ENCODE peak calls at places on chromosome 6, in five cellular contexts. One of them, this sample, is unnamed.

GRCh38 chr6:42140051-42140450 is 2.4 kb downstream of the C6orf132 start:
- DNase-seq in T-helper 9 cell: no peak
- DNase-seq in RCC 7860: no peak
- DNase-seq in activated CD4-positive, alpha-beta T cell treated with anti-CD3 and anti-CD28 coated beads for 48 hours: no peak
- DNase-seq in cerebellum: no peak
- DNase-seq in this sample: no peak

GRCh38 chr6:47733879-47734558 is 35.6 kb downstream of the ADGRF4 start:
- DNase-seq in RCC 7860: no peak
- DNase-seq in cerebellum: peak; percentile 7
- DNase-seq in activated CD4-positive, alpha-beta T cell treated with anti-CD3 and anti-CD28 coated beads for 48 hours: no peak
- DNase-seq in T-helper 9 cell: no peak
- DNase-seq in this sample: no peak

GRCh38 chr6:5439749-5440148 is 178.4 kb downstream of the FARS2 start:
- DNase-seq in activated CD4-positive, alpha-beta T cell treated with anti-CD3 and anti-CD28 coated beads for 48 hours: no peak
- DNase-seq in T-helper 9 cell: no peak
- DNase-seq in cerebellum: no peak
- DNase-seq in RCC 7860: no peak
- DNase-seq in this sample: no peak

GRCh38 chr6:10413850-10414765 is 766 bp downstream of the TFAP2A start:
- DNase-seq in cerebellum: no peak
- DNase-seq in RCC 7860: no peak
- DNase-seq in activated CD4-positive, alpha-beta T cell treated with anti-CD3 and anti-CD28 coated beads for 48 hours: no peak
- DNase-seq in T-helper 9 cell: no peak
- DNase-seq in this sample: no peak

GRCh38 chr6:115643762-115644161 is 416.9 kb downstream of the FRK start:
- DNase-seq in cerebellum: no peak
- DNase-seq in activated CD4-positive, alpha-beta T cell treated with anti-CD3 and anti-CD28 coated beads for 48 hours: no peak
- DNase-seq in T-helper 9 cell: no peak
- DNase-seq in RCC 7860: no peak
- DNase-seq in this sample: no peak

GRCh38 chr6:1028744-1029143 is 283.2 kb upstream of the FOXQ1 start:
- DNase-seq in activated CD4-positive, alpha-beta T cell treated with anti-CD3 and anti-CD28 coated beads for 48 hours: no peak
- DNase-seq in RCC 7860: no peak
- DNase-seq in T-helper 9 cell: no peak
- DNase-seq in cerebellum: no peak
- DNase-seq in this sample: no peak

GRCh38 chr6:22830463-22830862 is 261.1 kb downstream of the HDGFL1 start:
- DNase-seq in activated CD4-positive, alpha-beta T cell treated with anti-CD3 and anti-CD28 coated beads for 48 hours: no peak
- DNase-seq in cerebellum: no peak
- DNase-seq in RCC 7860: no peak
- DNase-seq in T-helper 9 cell: no peak
- DNase-seq in this sample: no peak

GRCh38 chr6:45532626-45533258 is 155.0 kb upstream of the SUPT3H start:
- DNase-seq in cerebellum: no peak
- DNase-seq in T-helper 9 cell: no peak
- DNase-seq in RCC 7860: no peak
- DNase-seq in activated CD4-positive, alpha-beta T cell treated with anti-CD3 and anti-CD28 coated beads for 48 hours: no peak
- DNase-seq in this sample: no peak

GRCh38 chr6:85537055-85537494 is 56.6 kb downstream of the SNX14 start:
- DNase-seq in T-helper 9 cell: no peak
- DNase-seq in activated CD4-positive, alpha-beta T cell treated with anti-CD3 and anti-CD28 coated beads for 48 hours: no peak
- DNase-seq in cerebellum: peak; percentile 6
- DNase-seq in RCC 7860: peak; percentile 16
- DNase-seq in this sample: no peak

GRCh38 chr6:119347466-119348307 is 1.9 kb downstream of the MAN1A1 start:
- DNase-seq in RCC 7860: peak; percentile 26
- DNase-seq in cerebellum: peak; percentile 15
- DNase-seq in activated CD4-positive, alpha-beta T cell treated with anti-CD3 and anti-CD28 coated beads for 48 hours: peak; percentile 44
- DNase-seq in T-helper 9 cell: peak; percentile 12
- DNase-seq in this sample: peak; percentile 19

GRCh38 chr6:52201493-52201892 is 15.3 kb downstream of the IL17A start:
- DNase-seq in cerebellum: no peak
- DNase-seq in activated CD4-positive, alpha-beta T cell treated with anti-CD3 and anti-CD28 coated beads for 48 hours: no peak
- DNase-seq in RCC 7860: no peak
- DNase-seq in T-helper 9 cell: no peak
- DNase-seq in this sample: no peak